ENCODE peak calls at places on chromosome 18, in four cellular contexts. E is cardiac fibroblast, F is IMR-90, T is Caco-2. U is an unnamed sample.

GRCh38 chr18:42412281-42412680 is 457.2 kb downstream of the PIK3C3 start:
- DNase-seq in E (peak; percentile 10), F (no peak), T (no peak), U (no peak)

GRCh38 chr18:2570772-2571199 is 519 bp downstream of the METTL4 start:
- DNase-seq in E (peak; percentile 79), F (peak; percentile 64), T (peak; percentile 60), U (peak; percentile 71)

GRCh38 chr18:56217406-56217805 is 421.0 kb downstream of the TXNL1 start:
- DNase-seq in E (no peak), F (peak; percentile 60), T (no peak), U (no peak)

GRCh38 chr18:62741118-62741566 is 25.8 kb downstream of the PHLPP1 start:
- DNase-seq in E (peak; percentile 34), F (peak; percentile 61), T (peak; percentile 65), U (peak; percentile 82)

GRCh38 chr18:37405772-37406171 is 159.8 kb downstream of the CELF4 start:
- DNase-seq in E (no peak), F (no peak), T (no peak), U (no peak)

GRCh38 chr18:59994357-59994756 is 94.6 kb downstream of the PMAIP1 start:
- DNase-seq in E (peak; percentile 17), F (peak; percentile 12), T (no peak), U (peak; percentile 19)

GRCh38 chr18:23964282-23965238 is 50.0 kb upstream of the TTC39C start:
- DNase-seq in E (no peak), F (no peak), T (no peak), U (peak; percentile 82)

GRCh38 chr18:68387246-68387645 is 327.7 kb downstream of the TMX3 start:
- DNase-seq in E (no peak), F (peak; percentile 50), T (no peak), U (peak; percentile 44)

GRCh38 chr18:36719630-36720029 is 109.2 kb downstream of the TPGS2 start:
- DNase-seq in E (no peak), F (no peak), T (no peak), U (no peak)

GRCh38 chr18:50009772-50010171 is 185.2 kb downstream of the MYO5B start:
- DNase-seq in E (peak; percentile 31), F (peak; percentile 5), T (no peak), U (peak; percentile 62)

GRCh38 chr18:63366270-63366990 is 576 bp downstream of the KDSR start:
- DNase-seq in E (peak; percentile 42), F (peak; percentile 69), T (peak; percentile 39), U (peak; percentile 85)

GRCh38 chr18:48263913-48264506 is 145.2 kb downstream of the ZBTB7C start:
- DNase-seq in E (no peak), F (no peak), T (no peak), U (peak; percentile 50)

GRCh38 chr18:54713386-54713785 is 114.9 kb upstream of the RAB27B start:
- DNase-seq in E (no peak), F (no peak), T (no peak), U (no peak)

GRCh38 chr18:41703744-41704530 is 251.1 kb upstream of the PIK3C3 start:
- DNase-seq in E (peak; percentile 42), F (peak; percentile 3), T (no peak), U (peak; percentile 19)

GRCh38 chr18:56291229-56291796 is 347.1 kb downstream of the TXNL1 start:
- DNase-seq in E (no peak), F (peak; percentile 47), T (no peak), U (no peak)

GRCh38 chr18:5527603-5528002 is 16.2 kb downstream of the EPB41L3 start:
- DNase-seq in E (peak; percentile 81), F (peak; percentile 86), T (no peak), U (no peak)

GRCh38 chr18:58541137-58541788 is 87.6 kb downstream of the ALPK2 start:
- DNase-seq in E (peak; percentile 22), F (peak; percentile 44), T (no peak), U (peak; percentile 61)

GRCh38 chr18:55385770-55386169 is 202.2 kb downstream of the TCF4 start:
- DNase-seq in E (no peak), F (no peak), T (no peak), U (peak; percentile 55)

GRCh38 chr18:23155537-23155936 is 20.3 kb downstream of the CABLES1 start:
- DNase-seq in E (no peak), F (no peak), T (no peak), U (peak; percentile 50)

GRCh38 chr18:50644146-50644545 is 84.3 kb downstream of the MAPK4 start:
- DNase-seq in E (no peak), F (no peak), T (no peak), U (no peak)

GRCh38 chr18:64747803-64748202 is 598.9 kb upstream of the LINC00305 start:
- DNase-seq in E (no peak), F (no peak), T (no peak), U (no peak)

GRCh38 chr18:63314991-63315662 is 4.4 kb downstream of the BCL2 start:
- DNase-seq in E (no peak), F (no peak), T (no peak), U (no peak)

GRCh38 chr18:79926306-79926705 is 25.1 kb downstream of the SLC66A2 start:
- DNase-seq in E (no peak), F (no peak), T (no peak), U (no peak)

GRCh38 chr18:28175047-28175929 is 1.6 kb downstream of the CDH2 start:
- DNase-seq in E (peak; percentile 58), F (peak; percentile 42), T (no peak), U (peak; percentile 41)

GRCh38 chr18:907171-907879 is 2.7 kb downstream of the ADCYAP1 start:
- DNase-seq in E (no peak), F (no peak), T (no peak), U (no peak)

GRCh38 chr18:56060967-56061541 is 473.1 kb upstream of the TCF4 start:
- DNase-seq in E (no peak), F (no peak), T (no peak), U (no peak)

GRCh38 chr18:70672581-70672980 is 383.7 kb downstream of the SOCS6 start:
- DNase-seq in E (no peak), F (no peak), T (no peak), U (no peak)

GRCh38 chr18:7626922-7627440 is 59.9 kb downstream of the PTPRM start:
- DNase-seq in E (peak; percentile 63), F (peak; percentile 80), T (peak; percentile 80), U (peak; percentile 49)

GRCh38 chr18:58687871-58688308 is 16.6 kb downstream of the MALT1 start:
- DNase-seq in E (no peak), F (no peak), T (no peak), U (no peak)

DNA sequence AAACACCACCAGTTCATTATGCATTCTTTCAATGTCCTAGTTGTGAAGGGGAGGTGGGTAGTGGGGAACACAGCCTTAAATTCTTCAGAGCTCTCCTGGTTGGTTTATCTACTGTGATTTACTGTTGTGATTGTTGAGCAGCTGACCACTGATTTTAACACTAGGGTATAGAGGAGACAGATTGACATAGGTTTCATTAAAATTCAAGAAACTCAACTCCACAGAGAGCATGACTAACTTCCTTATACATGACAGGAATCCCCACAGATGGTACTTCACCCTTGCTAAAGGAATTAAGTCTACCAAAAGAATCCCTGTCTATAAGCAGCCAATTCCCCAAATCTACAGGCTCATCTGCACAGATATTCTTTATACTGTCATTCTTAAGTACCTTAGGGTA is 1377.8 kb upstream of the PIK3C3 start:
- DNase-seq in E (no peak), F (peak; percentile 19), T (no peak), U (no peak)
- H3K4me3 ChIP-seq in E (no peak overlapping the region), F (no peak overlapping the region), T (no peak overlapping the region), U (no peak overlapping the region)

GRCh38 chr18:34648269-34648668 is 61.8 kb upstream of the DTNA start:
- DNase-seq in E (no peak), F (no peak), T (no peak), U (no peak)

GRCh38 chr18:34640273-34640672 is 69.8 kb upstream of the DTNA start:
- DNase-seq in E (no peak), F (no peak), T (no peak), U (no peak)

GRCh38 chr18:34647251-34647650 is 62.8 kb upstream of the DTNA start:
- DNase-seq in E (no peak), F (no peak), T (peak; percentile 43), U (no peak)

GRCh38 chr18:34639662-34640061 is 70.4 kb upstream of the DTNA start:
- DNase-seq in E (no peak), F (no peak), T (no peak), U (no peak)

GRCh38 chr18:34643982-34644381 is 66.1 kb upstream of the DTNA start:
- DNase-seq in E (peak; percentile 45), F (peak; percentile 12), T (no peak), U (no peak)
- TF ChIP-seq CTCF in E (no peak), F (peak; percentile 7), T (no peak), U (no peak)

DNA sequence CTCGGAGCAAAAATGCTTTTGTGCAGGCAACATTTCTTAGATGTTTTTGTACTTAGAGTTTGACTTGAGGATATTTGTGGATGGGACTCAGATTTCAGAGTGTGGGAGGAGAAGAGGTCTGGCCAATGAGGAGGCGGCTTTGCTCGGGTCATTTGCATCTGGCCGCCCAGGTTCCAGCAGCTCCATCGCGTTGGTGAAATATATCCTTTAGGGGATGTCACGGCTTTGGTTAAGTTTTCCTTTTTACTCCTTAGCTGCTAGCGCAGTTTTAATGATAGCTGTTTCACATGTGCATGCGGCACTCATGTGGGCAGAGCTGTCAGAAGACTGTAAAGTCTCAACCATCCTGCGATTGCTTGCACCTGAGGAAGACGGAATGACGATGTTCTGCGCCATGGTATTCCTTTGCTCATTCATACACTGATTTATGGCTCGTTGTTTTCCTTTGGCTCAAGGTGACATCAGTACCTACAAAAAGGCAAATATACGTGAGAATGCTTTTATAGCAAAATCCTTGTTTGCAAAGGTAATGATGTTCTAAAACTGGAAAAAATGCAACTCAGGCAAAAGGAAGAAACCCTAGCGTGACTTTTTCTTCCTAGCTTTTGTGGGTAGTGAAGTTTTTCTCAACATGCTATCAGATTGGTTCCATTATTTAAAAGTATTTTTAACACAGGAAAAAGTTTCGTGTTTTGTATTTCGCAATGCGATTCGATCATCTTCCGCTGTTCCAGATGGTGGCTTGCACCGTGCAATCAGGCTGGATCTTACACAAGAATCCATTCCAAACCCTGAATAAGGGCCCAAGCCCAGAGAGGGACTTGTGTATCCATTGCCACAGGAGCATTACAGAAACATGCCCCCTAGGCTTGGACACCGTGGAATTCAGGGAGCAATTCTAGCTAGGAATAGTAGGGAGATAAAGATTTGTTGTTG is 70.5 kb upstream of the ZNF516 start:
- DNase-seq in E (peak; percentile 93), F (peak; percentile 96), T (peak; percentile 65), U (peak; percentile 96)
- H3K4me3 ChIP-seq in E (peak overlapping the region; percentile 21), F (peak overlapping the region; percentile 55), T (peak overlapping the region; percentile 7), U (peak overlapping the region; percentile 46)

GRCh38 chr18:12958478-12958877 is 10.7 kb downstream of the SEH1L start:
- DNase-seq in E (no peak), F (no peak), T (no peak), U (no peak)

GRCh38 chr18:12960395-12960794 is 12.6 kb downstream of the SEH1L start:
- DNase-seq in E (no peak), F (no peak), T (no peak), U (no peak)

GRCh38 chr18:12963069-12963468 is 15.3 kb downstream of the SEH1L start:
- DNase-seq in E (no peak), F (peak; percentile 73), T (no peak), U (no peak)

DNA sequence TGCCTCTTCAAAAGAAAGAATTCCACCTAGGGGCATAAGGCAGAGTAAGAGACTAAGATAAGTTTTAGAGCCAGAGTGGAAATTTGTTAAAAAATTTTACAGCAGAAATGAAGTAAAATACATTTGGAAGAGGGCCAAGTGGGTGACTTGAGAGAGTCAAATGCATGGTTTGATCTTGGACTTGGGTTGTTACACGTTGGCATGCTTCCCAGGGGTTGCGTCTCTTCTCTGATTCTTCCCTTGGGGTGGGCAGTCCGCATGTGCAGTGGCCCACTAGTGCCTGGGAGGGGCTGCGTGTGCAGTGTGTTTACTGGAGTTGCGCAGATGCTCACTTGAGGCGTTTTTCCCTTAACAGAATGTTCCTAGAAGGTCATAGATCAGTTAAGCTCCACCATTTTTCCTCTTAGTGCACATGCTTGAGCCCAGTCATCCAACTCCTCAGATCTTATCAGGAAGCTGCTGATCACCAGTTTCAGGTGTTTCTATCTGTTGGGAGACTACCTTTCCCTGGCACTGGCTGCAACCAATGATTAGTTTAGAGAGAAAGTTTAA is 13.1 kb downstream of the SEH1L start:
- DNase-seq in E (peak; percentile 19), F (no peak), T (no peak), U (no peak)
- TF ChIP-seq CTCF in E (no peak), F (no peak), T (no peak), U (no peak)